ENCODE peak calls at places on chromosome 13, in four cellular contexts. I is body of pancreas, M is tibial artery, B is heart right ventricle. V is an unnamed sample.

GRCh38 chr13:30257433-30258099 is 49.8 kb downstream of the KATNAL1 start:
- DNase-seq in I (no peak), M (no peak), B (peak; percentile 3), V (no peak)

GRCh38 chr13:74210693-74211393 is 76.6 kb upstream of the KLF12 start:
- DNase-seq in I (peak; percentile 18), M (peak; percentile 65), B (no peak), V (peak; percentile 26)

GRCh38 chr13:111555906-111556305 is 235.5 kb downstream of the TEX29 start:
- DNase-seq in I (no peak), M (no peak), B (no peak), V (no peak)

GRCh38 chr13:35729926-35730627 is 253.6 kb upstream of the MAB21L1 start:
- DNase-seq in I (no peak), M (no peak), B (peak; percentile 84), V (peak; percentile 77)

GRCh38 chr13:31200636-31200970 is 828 bp downstream of the B3GLCT start:
- DNase-seq in I (peak; percentile 60), M (peak; percentile 33), B (peak; percentile 44), V (peak; percentile 75)

GRCh38 chr13:110455941-110456340 is 105.6 kb downstream of the RAB20 start:
- DNase-seq in I (peak; percentile 84), M (peak; percentile 81), B (peak; percentile 74), V (peak; percentile 82)

GRCh38 chr13:53238241-53238640 is 209.6 kb downstream of the OLFM4 start:
- DNase-seq in I (no peak), M (no peak), B (no peak), V (no peak)

GRCh38 chr13:25752957-25753540 is 298.8 kb downstream of the SHISA2 start:
- DNase-seq in I (peak; percentile 24), M (peak; percentile 75), B (peak; percentile 50), V (peak; percentile 61)

GRCh38 chr13:104098421-104098820 is 1032.2 kb upstream of the SLC10A2 start:
- DNase-seq in I (no peak), M (no peak), B (no peak), V (no peak)

GRCh38 chr13:90713436-90714133 is 633.9 kb upstream of the MIR17HG start:
- DNase-seq in I (no peak), M (no peak), B (no peak), V (no peak)

GRCh38 chr13:36920612-36921185 is 661 bp upstream of the SMAD9 start:
- DNase-seq in I (no peak), M (no peak), B (no peak), V (no peak)

GRCh38 chr13:68110178-68110768 is 880.1 kb upstream of the PCDH9 start:
- DNase-seq in I (no peak), M (no peak), B (no peak), V (no peak)

GRCh38 chr13:113637262-113638160 is 20.5 kb downstream of the ATP4B start:
- DNase-seq in I (peak; percentile 1), M (no peak), B (no peak), V (peak; percentile 11)

GRCh38 chr13:114015608-114016295 is 41.9 kb upstream of the C13orf46 start:
- DNase-seq in I (no peak), M (peak; percentile 53), B (peak; percentile 38), V (peak; percentile 74)

GRCh38 chr13:74243637-74244526 is 109.7 kb upstream of the KLF12 start:
- DNase-seq in I (no peak), M (no peak), B (no peak), V (no peak)

GRCh38 chr13:51275101-51275500 is 52.9 kb downstream of the FAM124A start:
- DNase-seq in I (no peak), M (no peak), B (no peak), V (no peak)

GRCh38 chr13:75960538-75960994 is 324.4 kb downstream of the LMO7 start:
- DNase-seq in I (no peak), M (no peak), B (no peak), V (no peak)

GRCh38 chr13:80116107-80116506 is 224.8 kb downstream of the SPRY2 start:
- DNase-seq in I (no peak), M (no peak), B (no peak), V (no peak)

GRCh38 chr13:43614063-43614462 is 172.7 kb downstream of the ENOX1 start:
- DNase-seq in I (no peak), M (no peak), B (no peak), V (no peak)

GRCh38 chr13:110448230-110448629 is 113.3 kb downstream of the RAB20 start:
- DNase-seq in I (no peak), M (no peak), B (no peak), V (no peak)

GRCh38 chr13:42991892-42992584 is at the start of gene EPSTI1:
- DNase-seq in I (peak; percentile 53), M (peak; percentile 66), B (peak; percentile 73), V (peak; percentile 74)

GRCh38 chr13:21328201-21328600 is 130.9 kb downstream of the ZDHHC20 start:
- DNase-seq in I (no peak), M (no peak), B (no peak), V (no peak)

GRCh38 chr13:34250151-34250550 is 432.2 kb downstream of the RFC3 start:
- DNase-seq in I (no peak), M (no peak), B (no peak), V (no peak)

GRCh38 chr13:43405457-43405856 is 381.3 kb downstream of the ENOX1 start:
- DNase-seq in I (no peak), M (no peak), B (no peak), V (no peak)

DNA sequence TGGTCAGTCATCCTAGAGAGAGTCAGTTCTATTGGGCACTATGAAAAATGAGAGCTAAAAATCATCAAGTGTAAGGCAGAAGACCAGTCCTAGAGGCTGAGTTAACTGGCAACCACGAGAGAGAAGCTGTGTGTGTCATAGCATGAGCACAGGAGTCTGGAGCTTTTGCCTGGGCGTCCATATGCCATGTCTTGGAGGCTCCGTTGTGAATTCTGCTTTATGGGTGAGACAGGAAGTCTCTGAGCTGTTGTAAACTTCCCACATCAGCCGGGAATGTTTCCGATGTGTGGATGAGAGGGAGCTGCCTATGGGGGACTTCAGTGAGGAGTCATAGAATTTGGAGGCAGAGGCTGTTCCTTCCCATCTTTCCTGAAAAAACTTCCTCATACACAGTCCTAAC is 120.0 kb downstream of the ITGBL1 start:
- DNase-seq in I (no peak), M (no peak), B (no peak), V (no peak)
- TF ChIP-seq CTCF in I (no peak), M (no peak), B (no peak), V (no peak)

GRCh38 chr13:40980466-40980865 is 38.6 kb downstream of the ELF1 start:
- DNase-seq in I (no peak), M (no peak), B (no peak), V (no peak)
- H3K4me1 ChIP-seq in I (peaks cover 77% of the 10 kb centered on the region), M (no peaks in the 10 kb centered on the region), B (peaks cover 94% of the 10 kb centered on the region), V (peaks cover 67% of the 10 kb centered on the region)

GRCh38 chr13:89115307-89115706 is 1444.1 kb downstream of the SLITRK5 start:
- DNase-seq in I (no peak), M (no peak), B (no peak), V (no peak)
- TF ChIP-seq CTCF in I (no peak), M (no peak), B (no peak), V (no peak)

DNA sequence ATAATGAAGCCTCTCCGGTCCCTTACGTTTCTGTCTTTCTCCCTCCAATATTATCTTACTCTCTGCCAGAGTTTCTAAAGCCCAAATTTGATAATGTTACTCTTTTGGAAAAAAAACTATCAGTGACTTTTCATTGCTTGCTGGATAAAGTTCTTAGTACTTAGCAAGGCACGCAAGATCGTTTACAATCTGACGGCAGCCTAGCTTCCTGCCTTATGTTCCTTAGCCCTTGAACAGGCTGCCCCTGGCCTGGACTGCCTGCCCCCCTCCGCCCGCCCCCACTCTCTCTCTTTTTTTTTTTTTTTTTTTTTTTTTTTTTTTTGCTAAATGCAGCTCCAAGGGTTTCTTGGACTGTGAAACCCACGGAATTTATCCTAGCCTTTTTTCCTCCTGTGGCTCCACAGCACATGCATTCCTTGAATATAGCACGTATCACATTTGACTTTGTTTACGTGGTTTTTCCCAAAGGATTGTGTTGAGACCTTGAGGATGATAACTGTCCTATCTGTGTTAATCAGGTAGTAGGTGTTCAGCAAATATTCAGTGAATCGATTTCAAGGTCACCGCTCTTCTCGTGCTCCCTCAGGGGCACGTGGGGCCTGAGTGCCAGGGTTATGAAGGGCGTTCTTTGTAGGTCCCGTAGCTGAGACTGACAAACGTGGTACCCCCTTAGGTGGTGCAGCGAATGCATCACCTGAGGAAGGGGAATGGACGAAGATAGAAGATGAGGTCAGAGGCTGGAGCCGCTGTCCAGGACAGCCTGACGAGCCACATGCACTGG is 130.9 kb upstream of the RNF113B start:
- DNase-seq in I (peak; percentile 27), M (no peak), B (peak; percentile 30), V (no peak)
- H3K4me1 ChIP-seq in I (peaks cover 44% of the 10 kb centered on the region), M (no peaks in the 10 kb centered on the region), B (peaks cover 32% of the 10 kb centered on the region), V (peaks cover 3% of the 10 kb centered on the region)

GRCh38 chr13:96075953-96076543 is 13.9 kb upstream of the HS6ST3 start:
- DNase-seq in I (no peak), M (no peak), B (no peak), V (no peak)

GRCh38 chr13:96068729-96069128 is 15.5 kb upstream of the UGGT2 start:
- DNase-seq in I (no peak), M (no peak), B (no peak), V (no peak)

DNA sequence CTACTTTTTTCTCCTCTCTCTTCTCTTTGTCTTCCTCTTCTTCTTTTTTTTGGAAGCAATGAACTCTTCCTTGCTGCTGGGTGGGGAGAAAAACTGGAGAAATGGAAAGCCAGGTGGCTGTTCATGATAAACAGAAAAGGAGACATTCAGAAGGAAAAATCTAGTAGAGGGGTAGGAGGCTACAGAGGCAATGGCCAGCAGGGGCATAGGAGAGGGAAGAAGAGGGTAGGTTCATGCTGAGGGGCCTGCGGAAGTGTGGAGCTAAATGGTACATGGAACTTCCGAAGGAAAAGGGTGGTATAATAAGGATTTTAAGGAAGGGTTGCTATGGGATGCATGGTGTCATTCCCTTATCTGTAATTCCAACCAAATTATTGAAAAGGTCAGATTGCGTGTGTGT is 17.5 kb upstream of the HS6ST3 start:
- DNase-seq in I (no peak), M (no peak), B (no peak), V (no peak)
- TF ChIP-seq CTCF in I (no peak), M (no peak), B (no peak), V (no peak)

DNA sequence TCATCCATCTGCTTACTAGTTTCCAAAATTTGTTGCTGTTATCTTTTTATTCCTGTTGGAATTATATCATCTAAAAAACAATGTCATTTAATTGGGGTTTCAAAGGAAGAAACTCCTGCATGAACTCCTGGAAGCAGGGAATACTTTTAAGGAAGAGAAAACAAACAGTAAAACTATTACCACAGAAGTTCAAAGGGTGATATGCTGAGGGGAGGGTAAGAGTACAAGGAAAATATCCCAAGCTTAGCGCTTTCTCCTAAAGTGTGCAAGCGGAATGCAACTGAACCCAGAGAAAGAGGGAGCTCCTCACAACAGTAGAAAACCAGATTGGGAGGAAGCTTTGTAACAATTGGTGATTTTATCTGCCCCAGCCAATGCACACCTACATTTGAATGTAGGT is 175.1 kb downstream of the NUFIP1 start:
- DNase-seq in I (no peak), M (no peak), B (no peak), V (no peak)
- H3K4me1 ChIP-seq in I (peaks cover 53% of the 10 kb centered on the region), M (no peaks in the 10 kb centered on the region), B (peaks cover 11% of the 10 kb centered on the region), V (peaks cover 4% of the 10 kb centered on the region)

GRCh38 chr13:92896842-92897241 is 329.8 kb upstream of the GPC6 start:
- DNase-seq in I (no peak), M (no peak), B (no peak), V (no peak)
- TF ChIP-seq CTCF in I (no peak), M (no peak), B (no peak), V (no peak)

V was measured in heart left ventricle.